ENCODE peak calls at places on chromosomes 16 and 17, in nine cellular contexts. One of them, this sample, is unnamed.

GRCh38 chr17:45430738-45431530 is 1.7 kb downstream of the ARHGAP27 start:
- DNase-seq in OCI-LY7: peak; percentile 37
- DNase-seq in neural progenitor cell: peak; percentile 48
- DNase-seq in mesenchymal stem cell: peak; percentile 47
- DNase-seq in PC-9: peak; percentile 82
- DNase-seq in MM.1S: peak; percentile 76
- DNase-seq in A549: no peak
- DNase-seq in PC-3: peak; percentile 87
- DNase-seq in GM23338: peak; percentile 86
- DNase-seq in this sample: no peak

GRCh38 chr17:1515640-1516402 is 591 bp downstream of the INPP5K start:
- DNase-seq in PC-3: peak; percentile 71
- DNase-seq in neural progenitor cell: peak; percentile 89
- DNase-seq in GM23338: peak; percentile 95
- DNase-seq in OCI-LY7: peak; percentile 85
- DNase-seq in MM.1S: peak; percentile 86
- DNase-seq in mesenchymal stem cell: peak; percentile 95
- DNase-seq in PC-9: peak; percentile 76
- DNase-seq in A549: peak; percentile 86
- DNase-seq in this sample: peak; percentile 77

GRCh38 chr17:64180089-64180488 is 50.1 kb upstream of the ERN1 start:
- DNase-seq in PC-9: no peak
- DNase-seq in OCI-LY7: no peak
- DNase-seq in MM.1S: no peak
- DNase-seq in GM23338: no peak
- DNase-seq in neural progenitor cell: no peak
- DNase-seq in A549: no peak
- DNase-seq in mesenchymal stem cell: no peak
- DNase-seq in PC-3: no peak
- DNase-seq in this sample: no peak

GRCh38 chr17:30503558-30503957 is 26.4 kb downstream of the GOSR1 start:
- DNase-seq in OCI-LY7: no peak
- DNase-seq in GM23338: no peak
- DNase-seq in A549: no peak
- DNase-seq in mesenchymal stem cell: peak; percentile 28
- DNase-seq in PC-9: no peak
- DNase-seq in MM.1S: no peak
- DNase-seq in PC-3: no peak
- DNase-seq in neural progenitor cell: no peak
- DNase-seq in this sample: no peak

GRCh38 chr17:40956401-40957254 is 10.1 kb downstream of the KRT39 start:
- DNase-seq in mesenchymal stem cell: peak; percentile 60
- DNase-seq in GM23338: no peak
- DNase-seq in PC-3: peak; percentile 96
- DNase-seq in MM.1S: no peak
- DNase-seq in PC-9: peak; percentile 100
- DNase-seq in A549: peak; percentile 77
- DNase-seq in OCI-LY7: no peak
- DNase-seq in neural progenitor cell: no peak
- DNase-seq in this sample: peak; percentile 99

GRCh38 chr17:57551321-57552079 is 193.6 kb downstream of the CCDC182 start:
- DNase-seq in OCI-LY7: peak; percentile 100
- DNase-seq in neural progenitor cell: no peak
- DNase-seq in MM.1S: peak; percentile 96
- DNase-seq in GM23338: no peak
- DNase-seq in PC-3: no peak
- DNase-seq in mesenchymal stem cell: no peak
- DNase-seq in A549: no peak
- DNase-seq in PC-9: no peak
- DNase-seq in this sample: no peak

GRCh38 chr16:57735755-57736418 is at the start of gene KATNB1:
- DNase-seq in OCI-LY7: no peak
- DNase-seq in mesenchymal stem cell: no peak
- DNase-seq in PC-9: no peak
- DNase-seq in GM23338: peak; percentile 46
- DNase-seq in PC-3: no peak
- DNase-seq in A549: no peak
- DNase-seq in neural progenitor cell: no peak
- DNase-seq in MM.1S: no peak
- DNase-seq in this sample: no peak

GRCh38 chr17:40110026-40110425 is 9.6 kb upstream of the NR1D1 start:
- DNase-seq in mesenchymal stem cell: no peak
- DNase-seq in neural progenitor cell: peak; percentile 89
- DNase-seq in GM23338: peak; percentile 90
- DNase-seq in PC-9: no peak
- DNase-seq in PC-3: no peak
- DNase-seq in OCI-LY7: no peak
- DNase-seq in MM.1S: no peak
- DNase-seq in A549: no peak
- DNase-seq in this sample: no peak

GRCh38 chr16:67884684-67885083 is at the start of gene NRN1L:
- DNase-seq in A549: no peak
- DNase-seq in PC-3: peak; percentile 77
- DNase-seq in mesenchymal stem cell: peak; percentile 86
- DNase-seq in GM23338: peak; percentile 95
- DNase-seq in PC-9: no peak
- DNase-seq in neural progenitor cell: peak; percentile 94
- DNase-seq in MM.1S: no peak
- DNase-seq in OCI-LY7: no peak
- DNase-seq in this sample: peak; percentile 78

GRCh38 chr16:3029499-3030127 is 5.8 kb downstream of the THOC6 start:
- DNase-seq in OCI-LY7: no peak
- DNase-seq in neural progenitor cell: no peak
- DNase-seq in mesenchymal stem cell: no peak
- DNase-seq in PC-3: no peak
- DNase-seq in MM.1S: no peak
- DNase-seq in PC-9: no peak
- DNase-seq in A549: no peak
- DNase-seq in GM23338: peak; percentile 56
- DNase-seq in this sample: no peak

GRCh38 chr16:17368951-17369350 is 101.8 kb downstream of the XYLT1 start:
- DNase-seq in neural progenitor cell: no peak
- DNase-seq in PC-3: no peak
- DNase-seq in OCI-LY7: no peak
- DNase-seq in PC-9: no peak
- DNase-seq in A549: no peak
- DNase-seq in GM23338: no peak
- DNase-seq in mesenchymal stem cell: no peak
- DNase-seq in MM.1S: no peak
- DNase-seq in this sample: no peak

GRCh38 chr16:84689126-84689525 is 10.7 kb upstream of the USP10 start:
- DNase-seq in PC-9: no peak
- DNase-seq in PC-3: peak; percentile 35
- DNase-seq in mesenchymal stem cell: peak; percentile 91
- DNase-seq in MM.1S: no peak
- DNase-seq in neural progenitor cell: no peak
- DNase-seq in GM23338: no peak
- DNase-seq in A549: no peak
- DNase-seq in OCI-LY7: no peak
- DNase-seq in this sample: peak; percentile 52

GRCh38 chr17:47120521-47121095 is 68.5 kb downstream of the CDC27 start:
- DNase-seq in MM.1S: no peak
- DNase-seq in neural progenitor cell: no peak
- DNase-seq in A549: no peak
- DNase-seq in PC-3: no peak
- DNase-seq in OCI-LY7: no peak
- DNase-seq in PC-9: no peak
- DNase-seq in mesenchymal stem cell: peak; percentile 55
- DNase-seq in GM23338: no peak
- DNase-seq in this sample: no peak

GRCh38 chr16:69171325-69172095 is 15.5 kb upstream of the SNTB2 start:
- DNase-seq in mesenchymal stem cell: peak; percentile 47
- DNase-seq in OCI-LY7: no peak
- DNase-seq in MM.1S: no peak
- DNase-seq in neural progenitor cell: no peak
- DNase-seq in PC-3: no peak
- DNase-seq in A549: no peak
- DNase-seq in PC-9: no peak
- DNase-seq in GM23338: peak; percentile 66
- DNase-seq in this sample: no peak

GRCh38 chr16:81514568-81515258 is 70.1 kb downstream of the CMIP start:
- DNase-seq in OCI-LY7: no peak
- DNase-seq in A549: no peak
- DNase-seq in GM23338: no peak
- DNase-seq in MM.1S: no peak
- DNase-seq in PC-9: no peak
- DNase-seq in mesenchymal stem cell: no peak
- DNase-seq in neural progenitor cell: no peak
- DNase-seq in PC-3: no peak
- DNase-seq in this sample: no peak

GRCh38 chr17:38671939-38672720 is 2.6 kb downstream of the EPOP start:
- DNase-seq in neural progenitor cell: peak; percentile 54
- DNase-seq in mesenchymal stem cell: no peak
- DNase-seq in PC-3: no peak
- DNase-seq in OCI-LY7: no peak
- DNase-seq in MM.1S: no peak
- DNase-seq in A549: no peak
- DNase-seq in GM23338: peak; percentile 82
- DNase-seq in PC-9: no peak
- DNase-seq in this sample: no peak

GRCh38 chr17:83174859-83175550 is 95.6 kb downstream of the METRNL start:
- DNase-seq in MM.1S: no peak
- DNase-seq in neural progenitor cell: no peak
- DNase-seq in OCI-LY7: peak; percentile 35
- DNase-seq in PC-3: no peak
- DNase-seq in GM23338: no peak
- DNase-seq in mesenchymal stem cell: no peak
- DNase-seq in A549: no peak
- DNase-seq in PC-9: no peak
- DNase-seq in this sample: no peak

GRCh38 chr17:17837380-17837821 is 615 bp upstream of the SREBF1 start:
- DNase-seq in neural progenitor cell: peak; percentile 50
- DNase-seq in A549: peak; percentile 93
- DNase-seq in MM.1S: no peak
- DNase-seq in mesenchymal stem cell: peak; percentile 97
- DNase-seq in PC-3: peak; percentile 60
- DNase-seq in OCI-LY7: peak; percentile 53
- DNase-seq in PC-9: peak; percentile 67
- DNase-seq in GM23338: peak; percentile 75
- DNase-seq in this sample: peak; percentile 63
- H3K4me1 ChIP-seq in neural progenitor cell: peaks cover 42% of the 10 kb centered on the region
- H3K4me1 ChIP-seq in A549: peaks cover 80% of the 10 kb centered on the region
- H3K4me1 ChIP-seq in MM.1S: peaks cover 51% of the 10 kb centered on the region
- H3K4me1 ChIP-seq in mesenchymal stem cell: peaks cover 46% of the 10 kb centered on the region
- H3K4me1 ChIP-seq in PC-3: peaks cover 65% of the 10 kb centered on the region
- H3K4me1 ChIP-seq in OCI-LY7: peaks cover 73% of the 10 kb centered on the region
- H3K4me1 ChIP-seq in PC-9: peaks cover 75% of the 10 kb centered on the region
- H3K4me1 ChIP-seq in GM23338: peaks cover 57% of the 10 kb centered on the region
- H3K4me1 ChIP-seq in this sample: peaks cover 66% of the 10 kb centered on the region

GRCh38 chr17:35076874-35077273 is 13.4 kb upstream of the RFFL start:
- DNase-seq in PC-3: no peak
- DNase-seq in MM.1S: no peak
- DNase-seq in A549: no peak
- DNase-seq in PC-9: no peak
- DNase-seq in OCI-LY7: no peak
- DNase-seq in GM23338: no peak
- DNase-seq in neural progenitor cell: no peak
- DNase-seq in mesenchymal stem cell: no peak
- DNase-seq in this sample: no peak

GRCh38 chr17:35074711-35075707 is 11.5 kb upstream of the RFFL start:
- DNase-seq in neural progenitor cell: no peak
- DNase-seq in PC-3: no peak
- DNase-seq in A549: no peak
- DNase-seq in MM.1S: no peak
- DNase-seq in mesenchymal stem cell: no peak
- DNase-seq in PC-9: no peak
- DNase-seq in GM23338: no peak
- DNase-seq in OCI-LY7: no peak
- DNase-seq in this sample: no peak

GRCh38 chr17:35069311-35069710 is 5.8 kb upstream of the RFFL start:
- DNase-seq in PC-9: no peak
- DNase-seq in MM.1S: no peak
- DNase-seq in mesenchymal stem cell: peak; percentile 36
- DNase-seq in OCI-LY7: peak; percentile 18
- DNase-seq in neural progenitor cell: no peak
- DNase-seq in GM23338: no peak
- DNase-seq in A549: no peak
- DNase-seq in PC-3: no peak
- DNase-seq in this sample: no peak

GRCh38 chr17:35073183-35073790 is 9.8 kb upstream of the RFFL start:
- DNase-seq in MM.1S: peak; percentile 60
- DNase-seq in neural progenitor cell: no peak
- DNase-seq in GM23338: no peak
- DNase-seq in PC-9: peak; percentile 86
- DNase-seq in mesenchymal stem cell: no peak
- DNase-seq in PC-3: no peak
- DNase-seq in A549: no peak
- DNase-seq in OCI-LY7: no peak
- DNase-seq in this sample: peak; percentile 67

GRCh38 chr17:35073991-35074627 is 10.6 kb upstream of the RFFL start:
- DNase-seq in mesenchymal stem cell: no peak
- DNase-seq in neural progenitor cell: no peak
- DNase-seq in MM.1S: no peak
- DNase-seq in A549: no peak
- DNase-seq in PC-3: peak; percentile 41
- DNase-seq in GM23338: no peak
- DNase-seq in PC-9: peak; percentile 95
- DNase-seq in OCI-LY7: no peak
- DNase-seq in this sample: peak; percentile 78
- H3K4me2 ChIP-seq in mesenchymal stem cell: no peak overlapping the region
- H3K4me2 ChIP-seq in neural progenitor cell: no peak overlapping the region
- H3K4me2 ChIP-seq in MM.1S: peak overlapping the region; percentile 30
- H3K4me2 ChIP-seq in A549: peak overlapping the region; percentile 96
- H3K4me2 ChIP-seq in PC-3: peak overlapping the region; percentile 26
- H3K4me2 ChIP-seq in GM23338: no peak overlapping the region
- H3K4me2 ChIP-seq in PC-9: peak overlapping the region; percentile 60
- H3K4me2 ChIP-seq in OCI-LY7: no peak overlapping the region
- H3K4me2 ChIP-seq in this sample: peak overlapping the region; percentile 24

DNA sequence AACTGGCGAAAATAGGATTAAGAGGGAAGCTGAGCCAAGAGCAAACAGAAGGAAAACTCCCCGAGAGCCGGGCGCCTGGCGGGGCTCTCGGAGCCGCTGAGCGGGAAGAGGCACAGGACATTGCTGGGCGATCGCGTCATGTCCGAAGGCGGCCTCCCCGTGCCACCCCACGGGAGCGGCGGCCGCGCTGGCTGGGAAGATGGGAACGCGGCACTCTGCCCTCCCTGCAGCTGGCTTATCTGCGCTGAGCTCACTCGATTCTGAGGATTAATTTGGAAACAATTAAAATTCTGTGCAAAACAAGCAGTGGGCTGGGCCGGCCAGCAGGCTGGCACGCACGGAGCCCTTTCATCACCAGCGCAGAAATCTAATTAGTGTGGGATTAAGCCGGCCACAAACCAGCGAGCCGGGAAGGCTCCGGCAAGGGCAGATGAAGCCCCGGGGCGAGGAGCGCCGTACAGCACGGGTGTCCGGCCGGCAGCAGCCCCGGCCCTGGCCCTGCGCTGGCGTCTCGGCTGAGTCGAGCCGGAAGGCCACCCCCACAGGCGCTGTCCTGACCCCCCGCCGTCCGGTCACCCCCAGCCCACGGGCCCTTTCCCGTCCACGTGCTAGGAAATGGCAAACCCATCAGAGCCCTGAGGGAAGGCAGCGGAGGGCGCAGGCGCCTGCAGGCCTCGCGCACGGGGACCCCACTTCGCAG is 37.8 kb downstream of the SOX8 start:
- DNase-seq in neural progenitor cell: peak; percentile 92
- DNase-seq in PC-9: no peak
- DNase-seq in GM23338: no peak
- DNase-seq in PC-3: peak; percentile 32
- DNase-seq in OCI-LY7: no peak
- DNase-seq in A549: no peak
- DNase-seq in MM.1S: no peak
- DNase-seq in mesenchymal stem cell: no peak
- DNase-seq in this sample: peak; percentile 14
- H3K4me3 ChIP-seq in neural progenitor cell: no peak overlapping the region
- H3K4me3 ChIP-seq in PC-9: peak overlapping the region; percentile 10
- H3K4me3 ChIP-seq in GM23338: no peak overlapping the region
- H3K4me3 ChIP-seq in PC-3: peak overlapping the region; percentile 46
- H3K4me3 ChIP-seq in OCI-LY7: no peak overlapping the region
- H3K4me3 ChIP-seq in A549: no peak overlapping the region
- H3K4me3 ChIP-seq in MM.1S: no peak overlapping the region
- H3K4me3 ChIP-seq in mesenchymal stem cell: no peak overlapping the region
- H3K4me3 ChIP-seq in this sample: no peak overlapping the region

GRCh38 chr17:66783656-66784381 is 51.1 kb upstream of the CACNG5 start:
- DNase-seq in A549: no peak
- DNase-seq in mesenchymal stem cell: no peak
- DNase-seq in PC-9: no peak
- DNase-seq in MM.1S: no peak
- DNase-seq in neural progenitor cell: no peak
- DNase-seq in PC-3: no peak
- DNase-seq in GM23338: no peak
- DNase-seq in OCI-LY7: no peak
- DNase-seq in this sample: no peak
- H3K4me1 ChIP-seq in A549: no peaks in the 10 kb centered on the region
- H3K4me1 ChIP-seq in mesenchymal stem cell: no peaks in the 10 kb centered on the region
- H3K4me1 ChIP-seq in PC-9: no peaks in the 10 kb centered on the region
- H3K4me1 ChIP-seq in MM.1S: no peaks in the 10 kb centered on the region
- H3K4me1 ChIP-seq in neural progenitor cell: peaks cover 17% of the 10 kb centered on the region
- H3K4me1 ChIP-seq in PC-3: no peaks in the 10 kb centered on the region
- H3K4me1 ChIP-seq in GM23338: peaks cover 12% of the 10 kb centered on the region
- H3K4me1 ChIP-seq in OCI-LY7: peaks cover 17% of the 10 kb centered on the region
- H3K4me1 ChIP-seq in this sample: no peaks in the 10 kb centered on the region